ENCODE peak calls at places on chromosomes 4 and X, in four cellular contexts. A is colonic mucosa, E is breast epithelium, I is lung. L is an unnamed sample.

GRCh38 chr4:166153539-166153938 is 280.5 kb downstream of the TLL1 start:
- DNase-seq in I (no peak), A (no peak), E (no peak), L (no peak)

GRCh38 chr4:165106518-165106917 is 6.1 kb downstream of the TMEM192 start:
- DNase-seq in E (no peak), A (no peak), I (no peak), L (no peak)

GRCh38 chrX:100768679-100769338 is 36.9 kb upstream of the SYTL4 start:
- DNase-seq in I (peak; percentile 91), E (peak; percentile 83), A (peak; percentile 95), L (peak; percentile 42)

GRCh38 chrX:94834226-94834625 is 1160.2 kb downstream of the FAM133A start:
- DNase-seq in E (no peak), I (no peak), A (no peak), L (no peak)

GRCh38 chr4:11428161-11428700 is 463 bp downstream of the HS3ST1 start:
- DNase-seq in E (no peak), I (no peak), A (no peak), L (peak; percentile 28)

GRCh38 chr4:147709999-147710398 is 21.9 kb upstream of the ARHGAP10 start:
- DNase-seq in I (no peak), E (no peak), A (no peak), L (no peak)

GRCh38 chr4:123421942-123422781 is 25.6 kb downstream of the SPRY1 start:
- DNase-seq in E (no peak), I (no peak), A (no peak), L (no peak)

GRCh38 chr4:48761286-48761685 is 18.8 kb downstream of the FRYL start:
- DNase-seq in I (no peak), A (no peak), E (no peak), L (no peak)

GRCh38 chr4:158042591-158043030 is 130.2 kb downstream of the GASK1B start:
- DNase-seq in E (no peak), A (no peak), I (no peak), L (no peak)

GRCh38 chr4:41878170-41878941 is 56.9 kb upstream of the TMEM33 start:
- DNase-seq in E (no peak), I (no peak), A (no peak), L (no peak)

GRCh38 chr4:137656661-137657060 is 124.4 kb upstream of the PCDH18 start:
- DNase-seq in E (no peak), A (no peak), I (no peak), L (no peak)

GRCh38 chrX:54495814-54496516 is at the start of gene FGD1:
- DNase-seq in A (peak; percentile 75), I (peak; percentile 36), E (peak; percentile 62), L (peak; percentile 73)

GRCh38 chrX:2498781-2499302 is 1.9 kb downstream of the DHRSX start:
- DNase-seq in A (peak; percentile 52), I (no peak), E (no peak), L (no peak)

GRCh38 chrX:2501246-2502102 is 698 bp upstream of the DHRSX start:
- DNase-seq in E (no peak), I (no peak), A (no peak), L (no peak)

GRCh38 chrX:2500681-2501151 is at the start of the genes DHRSX and ZBED1:
- DNase-seq in I (no peak), A (peak; percentile 43), E (no peak), L (peak; percentile 27)

GRCh38 chrX:2499507-2499906 is 1.3 kb downstream of the DHRSX start:
- DNase-seq in A (no peak), I (no peak), E (no peak), L (no peak)

DNA sequence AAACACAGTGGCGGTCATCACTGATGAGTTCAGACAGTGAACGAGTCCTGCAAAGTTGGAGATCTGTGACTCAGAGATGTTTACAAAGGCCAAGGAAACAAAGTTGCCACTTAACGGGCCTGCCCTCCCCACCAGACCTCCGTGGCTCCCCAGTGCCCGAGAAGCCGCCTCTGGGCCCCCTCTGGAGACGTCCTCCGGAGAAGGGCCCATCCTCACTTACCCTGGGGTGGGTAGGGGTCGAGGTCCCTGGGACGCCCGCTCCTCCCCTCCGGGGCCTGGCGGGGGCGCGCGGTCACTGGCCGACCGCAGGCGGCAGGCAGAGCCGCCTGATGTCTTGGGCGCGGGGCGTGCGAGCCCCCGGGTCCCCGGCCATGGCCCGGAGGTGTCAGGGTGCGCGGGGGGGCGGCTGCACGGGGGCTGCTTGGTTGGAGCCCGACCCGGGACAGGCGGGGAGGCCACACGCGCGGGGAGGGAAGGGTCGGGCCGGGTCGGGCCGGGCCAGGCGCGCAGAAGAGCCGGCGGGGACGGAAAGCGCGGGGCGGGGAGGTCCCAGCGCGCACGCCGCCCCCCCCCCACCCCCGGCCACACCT is 590 bp downstream of the DHRSX start:
- DNase-seq in E (no peak), I (no peak), A (peak; percentile 45), L (peak; percentile 33)
- TF ChIP-seq CTCF in E (no peak), I (no peak), A (no peak), L (peak; percentile 19)

GRCh38 chr4:85498068-85498733 is 23.3 kb downstream of the ARHGAP24 start:
- DNase-seq in A (no peak), I (peak; percentile 56), E (no peak), L (peak; percentile 45)
- H3K27ac ChIP-seq in A (no peak overlapping the region), I (peak overlapping the region; percentile 52), E (peak overlapping the region; percentile 74), L (peak overlapping the region; percentile 94)

DNA sequence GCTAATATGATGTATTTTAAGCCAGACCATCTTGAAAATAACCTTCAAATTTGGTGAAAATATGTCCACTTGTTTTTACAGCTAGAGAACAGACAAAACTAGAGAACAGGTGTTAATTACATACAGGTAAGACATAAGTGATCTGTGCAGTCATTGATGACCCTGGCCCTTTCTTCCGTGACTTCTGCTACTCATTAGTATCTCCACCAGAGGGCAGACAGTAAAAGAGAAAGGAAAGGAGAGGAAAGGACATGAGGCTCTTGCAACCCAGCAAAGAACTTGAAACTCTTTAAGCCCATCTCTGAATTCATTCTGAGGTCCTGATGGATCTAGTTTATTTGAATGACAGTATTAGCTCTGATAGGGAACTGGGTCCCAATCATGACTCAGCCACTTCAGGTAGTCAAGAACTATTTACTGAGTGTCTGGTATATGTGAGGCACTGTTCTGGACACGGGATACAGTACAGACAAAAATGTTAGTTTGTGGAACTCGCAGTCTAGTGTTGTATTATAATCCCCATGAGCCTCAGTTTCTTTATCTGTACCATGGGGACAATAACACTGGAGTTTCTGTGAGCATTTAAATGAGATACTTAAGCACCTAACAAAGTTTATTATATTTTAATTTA is 121.0 kb upstream of the TEX13D start:
- DNase-seq in I (no peak), A (no peak), E (no peak), L (peak; percentile 15)
- TF ChIP-seq CTCF in I (peak; percentile 42), A (peak; percentile 27), E (no peak), L (peak; percentile 34)

DNA sequence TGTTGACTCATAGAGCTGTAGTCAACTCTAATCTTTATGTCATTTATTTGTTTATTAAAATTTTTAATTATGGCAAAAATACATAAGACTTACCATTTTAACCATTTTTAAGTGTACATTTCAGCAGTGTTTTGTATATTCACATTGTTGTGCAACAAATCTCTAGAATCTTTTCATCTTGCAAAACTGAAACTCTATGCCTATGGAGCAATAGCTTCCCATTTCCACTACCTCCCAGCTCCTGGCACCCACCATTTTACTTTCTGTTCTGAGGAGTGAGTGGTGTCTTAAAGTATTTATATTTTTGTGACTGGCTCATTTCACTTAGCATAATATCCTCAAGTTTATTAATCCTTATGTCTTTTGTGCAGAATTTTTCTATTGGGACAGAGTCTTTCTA is 181.0 kb downstream of the GPAT3 start:
- DNase-seq in A (no peak), I (no peak), E (no peak), L (no peak)
- H3K27ac ChIP-seq in A (no peak overlapping the region), I (no peak overlapping the region), E (no peak overlapping the region), L (no peak overlapping the region)

L was measured in RWPE1.